ENCODE peak calls at places on chromosomes 13 and 19, in eight cellular contexts. G, W, H, B, F, C, A and O are unnamed samples.

GRCh38 chr13:49733181-49733951 is 42.1 kb upstream of the EBPL start:
- DNase-seq in G (no peak), W (peak; percentile 6), H (no peak), B (no peak), F (no peak), C (no peak), A (no peak), O (no peak)

GRCh38 chr13:29859971-29860370 is 9.6 kb upstream of the UBL3 start:
- DNase-seq in G (peak; percentile 13), W (peak; percentile 59), H (no peak), B (no peak), F (peak; percentile 38), C (no peak), A (no peak), O (no peak)

GRCh38 chr19:2421581-2422306 is 5.6 kb downstream of the TIMM13 start:
- DNase-seq in G (no peak), W (no peak), H (no peak), B (no peak), F (no peak), C (no peak), A (no peak), O (no peak)

GRCh38 chr13:99275093-99275469 is 16.9 kb upstream of the GPR18 start:
- DNase-seq in G (peak; percentile 49), W (peak; percentile 86), H (no peak), B (peak; percentile 26), F (no peak), C (no peak), A (peak; percentile 73), O (peak; percentile 69)

GRCh38 chr19:39934584-39935233 is at the start of gene FCGBP:
- DNase-seq in G (no peak), W (no peak), H (no peak), B (no peak), F (no peak), C (no peak), A (no peak), O (no peak)

GRCh38 chr13:99659234-99659633 is 158.0 kb downstream of the TM9SF2 start:
- DNase-seq in G (no peak), W (no peak), H (no peak), B (no peak), F (no peak), C (no peak), A (no peak), O (no peak)

GRCh38 chr13:69585656-69586055 is 522.0 kb upstream of the ATXN8OS start:
- DNase-seq in G (no peak), W (no peak), H (no peak), B (no peak), F (no peak), C (no peak), A (no peak), O (no peak)

GRCh38 chr13:48838193-48839000 is 137.3 kb upstream of the FNDC3A start:
- DNase-seq in G (no peak), W (peak; percentile 84), H (no peak), B (no peak), F (no peak), C (no peak), A (no peak), O (no peak)

GRCh38 chr13:24605923-24606372 is 74.3 kb upstream of the ATP12A start:
- DNase-seq in G (no peak), W (no peak), H (no peak), B (no peak), F (no peak), C (no peak), A (peak; percentile 56), O (no peak)

GRCh38 chr13:35855531-35856019 is 275.6 kb downstream of the DCLK1 start:
- DNase-seq in G (peak; percentile 4), W (no peak), H (no peak), B (no peak), F (no peak), C (no peak), A (no peak), O (peak; percentile 38)

GRCh38 chr13:88461272-88462009 is 790.3 kb downstream of the SLITRK5 start:
- DNase-seq in G (no peak), W (no peak), H (no peak), B (no peak), F (no peak), C (no peak), A (no peak), O (no peak)

GRCh38 chr13:22278336-22278929 is 607.6 kb downstream of the FGF9 start:
- DNase-seq in G (peak; percentile 57), W (no peak), H (peak; percentile 39), B (peak; percentile 49), F (no peak), C (no peak), A (peak; percentile 74), O (peak; percentile 81)